ENCODE peak calls at places on chromosome 5, in six cellular contexts. G, I, N, Y, B and A are unnamed samples.

GRCh38 chr5:79853003-79853402 is 138.1 kb downstream of the MTX3 start:
- DNase-seq in G (no peak), N (no peak), I (no peak), Y (no peak), B (no peak), A (no peak)

GRCh38 chr5:36733183-36733582 is 126.8 kb downstream of the SLC1A3 start:
- DNase-seq in Y (no peak), I (no peak), N (no peak), B (no peak), G (no peak), A (no peak)

GRCh38 chr5:82815871-82816270 is 261.3 kb downstream of the TMEM167A start:
- DNase-seq in N (no peak), I (no peak), Y (no peak), B (no peak), G (no peak), A (no peak)

GRCh38 chr5:33146916-33147315 is 293.8 kb upstream of the TARS1 start:
- DNase-seq in B (no peak), G (no peak), Y (no peak), I (no peak), N (no peak), A (no peak)

GRCh38 chr5:122776143-122776542 is 1.3 kb downstream of the SNX2 start:
- DNase-seq in B (no peak), Y (no peak), I (no peak), N (no peak), G (no peak), A (no peak)

GRCh38 chr5:170278611-170279500 is 18.7 kb downstream of the LCP2 start:
- DNase-seq in Y (no peak), B (no peak), I (peak; percentile 26), N (no peak), G (peak; percentile 98), A (peak; percentile 62)

GRCh38 chr5:169762338-169763095 is 125.4 kb downstream of the DOCK2 start:
- DNase-seq in N (no peak), I (no peak), Y (no peak), G (no peak), B (no peak), A (no peak)

GRCh38 chr5:80408475-80408875 is 611 bp downstream of the ZFYVE16 start:
- DNase-seq in B (peak; percentile 67), G (peak; percentile 81), I (peak; percentile 81), Y (peak; percentile 81), N (peak; percentile 68), A (peak; percentile 65)

GRCh38 chr5:105659396-105659795 is 2011.3 kb downstream of the EFNA5 start:
- DNase-seq in G (no peak), Y (no peak), N (no peak), I (no peak), B (no peak), A (no peak)

GRCh38 chr5:61623401-61624069 is 291.5 kb downstream of the ZSWIM6 start:
- DNase-seq in N (peak; percentile 5), B (peak; percentile 54), G (peak; percentile 6), Y (no peak), I (peak; percentile 42), A (peak; percentile 21)

GRCh38 chr5:154059583-154059982 is 20.8 kb downstream of the MFAP3 start:
- DNase-seq in Y (no peak), N (no peak), I (no peak), G (no peak), B (no peak), A (no peak)

GRCh38 chr5:139689631-139690384 is 41.7 kb downstream of the CXXC5 start:
- DNase-seq in I (peak; percentile 44), G (peak; percentile 46), Y (peak; percentile 70), N (no peak), B (peak; percentile 35), A (peak; percentile 86)

GRCh38 chr5:74285876-74286275 is 354.7 kb downstream of the ENC1 start:
- DNase-seq in G (no peak), B (no peak), N (no peak), Y (no peak), I (no peak), A (no peak)

GRCh38 chr5:90438100-90438499 is 28.5 kb upstream of the CETN3 start:
- DNase-seq in I (no peak), G (no peak), Y (no peak), N (peak; percentile 9), B (no peak), A (no peak)

GRCh38 chr5:179755022-179755421 is 22.4 kb downstream of the MAML1 start:
- DNase-seq in G (no peak), N (peak; percentile 84), B (no peak), I (no peak), Y (no peak), A (no peak)

GRCh38 chr5:69265931-69266330 is 31.2 kb downstream of the CDK7 start:
- DNase-seq in I (peak; percentile 82), Y (peak; percentile 27), N (peak; percentile 15), G (peak; percentile 45), B (no peak), A (no peak)

GRCh38 chr5:142977363-142978051 is 207.3 kb downstream of the ARHGAP26 start:
- DNase-seq in I (no peak), B (no peak), G (peak; percentile 96), N (no peak), Y (no peak), A (no peak)

GRCh38 chr5:88140396-88140862 is 128.2 kb downstream of the TMEM161B start:
- DNase-seq in B (peak; percentile 15), N (no peak), G (no peak), Y (no peak), I (peak; percentile 86), A (no peak)
- TF ChIP-seq MAX in B (no peak), N (no peak), G (no peak), Y (no peak), I (no peak), A (no peak)

GRCh38 chr5:149203896-149204544 is 62.7 kb downstream of the ABLIM3 start:
- DNase-seq in Y (no peak), I (no peak), B (no peak), N (no peak), G (no peak), A (no peak)
- TF ChIP-seq MAX in Y (no peak), I (no peak), B (no peak), N (no peak), G (no peak), A (no peak)

GRCh38 chr5:173050791-173051190 is 5.4 kb upstream of the CREBRF start:
- DNase-seq in Y (no peak), N (no peak), I (no peak), B (no peak), G (no peak), A (no peak)
- TF ChIP-seq MAX in Y (no peak), N (no peak), I (no peak), B (no peak), G (no peak), A (no peak)

GRCh38 chr5:56405536-56405935 is 172.4 kb upstream of the ANKRD55 start:
- DNase-seq in G (no peak), Y (no peak), I (no peak), B (no peak), N (peak; percentile 7), A (no peak)
- TF ChIP-seq MAX in G (no peak), Y (no peak), I (no peak), B (no peak), N (no peak), A (no peak)

DNA sequence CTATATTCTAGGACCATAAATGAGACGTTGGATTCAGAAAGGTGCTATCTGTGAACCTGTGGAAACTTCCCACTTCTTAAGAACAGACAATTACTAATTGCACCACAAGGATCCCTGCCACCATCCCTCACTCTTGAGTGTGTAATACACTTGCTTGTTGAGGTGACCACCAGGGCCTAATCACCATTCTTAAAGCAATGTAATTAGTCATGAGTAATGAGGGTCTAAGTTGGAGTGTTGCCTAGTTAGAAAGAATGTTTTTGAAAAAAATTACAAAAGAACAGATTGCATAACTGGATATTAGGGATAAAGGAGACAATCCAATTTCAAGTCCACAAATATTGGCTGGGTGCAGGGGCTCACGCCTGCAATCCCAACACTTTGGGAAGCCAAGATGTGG is 56.9 kb upstream of the TRIO start:
- DNase-seq in G (no peak), B (no peak), Y (no peak), I (no peak), N (no peak), A (no peak)
- TF ChIP-seq MAX in G (no peak), B (no peak), Y (no peak), I (no peak), N (no peak), A (no peak)

GRCh38 chr5:96335873-96336272 is 97.2 kb downstream of the PCSK1 start:
- DNase-seq in B (no peak), N (no peak), G (no peak), I (no peak), Y (no peak), A (no peak)

GRCh38 chr5:96338089-96338488 is 95.0 kb downstream of the PCSK1 start:
- DNase-seq in B (no peak), G (no peak), I (no peak), N (no peak), Y (no peak), A (no peak)

GRCh38 chr5:96338624-96339023 is 94.4 kb downstream of the PCSK1 start:
- DNase-seq in N (peak; percentile 54), B (no peak), Y (no peak), I (no peak), G (no peak), A (no peak)

GRCh38 chr5:96337048-96337781 is 95.8 kb downstream of the PCSK1 start:
- DNase-seq in G (peak; percentile 11), B (no peak), Y (no peak), I (no peak), N (no peak), A (no peak)

DNA sequence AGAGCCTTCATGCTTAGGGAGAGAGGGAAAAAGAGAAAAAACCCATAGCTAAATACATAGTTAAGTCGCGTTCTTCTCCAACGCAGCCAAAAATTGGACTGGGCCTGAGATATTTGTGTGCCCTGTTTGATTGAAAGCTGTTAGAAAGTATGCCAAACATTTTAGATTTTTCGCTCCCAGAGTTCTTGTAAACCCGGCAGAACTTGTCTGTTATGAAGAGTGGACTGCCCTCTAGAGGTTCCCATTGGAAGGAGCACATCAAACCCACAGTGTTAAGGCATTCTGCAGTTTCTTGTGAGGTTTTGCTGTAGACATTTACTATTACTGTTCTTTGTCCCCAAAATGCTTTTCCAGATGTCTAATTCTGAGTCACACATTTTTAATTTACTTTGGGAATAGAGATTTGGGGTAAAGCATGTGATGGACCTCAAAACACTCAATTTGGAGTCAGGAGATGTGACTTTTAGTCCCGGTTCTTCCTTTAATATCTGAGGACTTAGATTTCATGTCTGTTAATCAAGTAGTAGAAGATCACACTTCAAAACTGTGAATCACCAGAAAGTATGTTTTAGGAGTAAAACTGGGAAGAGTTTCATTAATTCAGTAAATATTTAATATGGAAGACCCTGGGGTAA is 96.6 kb downstream of the PCSK1 start:
- DNase-seq in Y (peak; percentile 36), N (peak; percentile 84), B (peak; percentile 48), G (peak; percentile 83), I (peak; percentile 58), A (peak; percentile 42)
- TF ChIP-seq MAX in Y (no peak), N (no peak), B (no peak), G (no peak), I (no peak), A (no peak)

DNA sequence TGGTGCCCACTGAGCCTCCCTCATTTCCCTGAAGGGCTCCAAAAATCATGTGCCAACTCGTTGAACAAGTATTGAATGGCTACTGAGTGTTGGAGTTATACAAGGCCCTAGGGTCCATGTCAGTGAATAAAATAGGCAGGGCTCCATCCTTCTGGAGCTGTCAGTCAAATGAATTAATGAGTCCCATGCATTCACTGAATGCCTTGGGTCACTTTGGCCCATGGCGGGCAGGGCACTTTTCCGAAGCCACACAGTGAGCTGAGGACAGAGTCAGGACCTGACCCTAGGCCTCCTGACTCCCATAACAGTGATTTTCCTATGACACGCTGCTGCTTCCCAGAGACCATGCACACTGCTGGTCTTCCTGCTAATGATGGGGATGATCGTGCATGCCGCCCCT is 27.3 kb upstream of the SLC36A1 start:
- DNase-seq in N (no peak), I (no peak), Y (no peak), G (no peak), B (no peak), A (no peak)
- TF ChIP-seq MAX in N (no peak), I (no peak), Y (no peak), G (no peak), B (no peak), A (no peak)